ENCODE peak calls at places on chromosomes 16 and 17, in eight cellular contexts. Y is body of pancreas; M is transverse colon; K is GM23248; H is PC-9; T is aorta; B is CD4-positive, CD25-positive, alpha-beta regulatory T cell; L is mammary epithelial cell. Z is an unnamed sample. For H3K4me1, the result is how much of the 10 kb centered on the place peaks cover.

GRCh38 chr17:37725021-37725585 is 19.8 kb downstream of the HNF1B start:
- DNase-seq in L (no peak), H (no peak), K (no peak), T (no peak), Y (no peak), M (no peak), B (no peak), Z (no peak)

GRCh38 chr16:74309789-74310781 is 13.5 kb downstream of the PSMD7 start:
- DNase-seq in M (no peak), B (no peak), L (peak), T (no peak), K (peak), Y (peak), H (peak), Z (no peak)

GRCh38 chr17:68763551-68763950 is 162.4 kb upstream of the FAM20A start:
- DNase-seq in B (no peak), M (no peak), T (no peak), L (peak), H (no peak), Y (no peak), K (peak), Z (no peak)

GRCh38 chr17:27415090-27415795 is 41.0 kb upstream of the KSR1 start:
- DNase-seq in B (no peak), H (no peak), L (no peak), K (no peak), M (no peak), Y (no peak), T (no peak), Z (no peak)

GRCh38 chr16:3256876-3257465 is 538 bp upstream of the MEFV start:
- DNase-seq in K (peak), B (no peak), T (no peak), L (no peak), H (no peak), M (no peak), Y (no peak), Z (no peak)

GRCh38 chr16:88806491-88807111 is 3.0 kb downstream of the CDT1 start:
- DNase-seq in K (no peak), Y (no peak), H (no peak), M (no peak), L (no peak), B (no peak), T (no peak), Z (peak)

GRCh38 chr17:78268191-78268874 is 36.9 kb downstream of the TMEM235 start:
- DNase-seq in T (no peak), K (no peak), B (no peak), Y (no peak), H (no peak), L (no peak), M (no peak), Z (peak)

GRCh38 chr16:20883554-20884239 is 16.5 kb downstream of the DCUN1D3 start:
- DNase-seq in H (no peak), M (no peak), K (no peak), T (no peak), B (no peak), Y (no peak), L (no peak), Z (no peak)

GRCh38 chr16:81587626-81588160 is 143.1 kb downstream of the CMIP start:
- DNase-seq in L (no peak), T (no peak), M (no peak), Y (no peak), B (no peak), K (no peak), H (no peak), Z (no peak)

GRCh38 chr16:81583893-81584705 is 139.5 kb downstream of the CMIP start:
- DNase-seq in B (no peak), T (no peak), H (no peak), K (peak), M (peak), L (peak), Y (no peak), Z (peak)

GRCh38 chr16:81586421-81586820 is 141.8 kb downstream of the CMIP start:
- DNase-seq in M (no peak), Y (no peak), T (no peak), K (no peak), L (peak), H (no peak), B (no peak), Z (no peak)

GRCh38 chr16:81586976-81587625 is 142.5 kb downstream of the CMIP start:
- DNase-seq in L (no peak), M (no peak), B (no peak), T (no peak), Y (no peak), H (no peak), K (no peak), Z (no peak)

DNA sequence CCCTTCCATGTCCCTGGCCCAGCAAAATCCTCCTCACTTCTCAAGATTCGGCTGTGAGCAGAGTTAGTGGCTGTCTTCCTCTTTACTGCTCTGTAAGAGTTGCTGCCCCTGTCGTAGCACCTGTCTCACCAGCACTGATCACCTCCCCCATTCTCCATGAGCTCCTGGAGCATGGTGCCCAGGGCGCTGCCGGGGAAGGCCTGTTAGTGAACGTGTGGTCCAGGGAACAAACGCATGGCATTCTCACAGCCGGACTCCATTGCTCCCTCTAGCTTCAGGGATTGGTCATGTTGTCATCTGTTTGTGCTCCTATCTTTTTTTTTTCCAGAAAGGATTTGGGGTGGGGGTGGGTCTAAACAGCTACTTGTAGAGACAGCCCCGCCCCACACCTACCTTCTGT is 141.2 kb downstream of the CMIP start:
- DNase-seq in L (no peak), T (no peak), B (no peak), K (no peak), Y (no peak), M (no peak), H (no peak), Z (no peak)
- H3K27ac ChIP-seq in L (no peak), T (no peak), B (no peak), K (no peak), Y (no peak), M (no peak), H (peak), Z (peak)

GRCh38 chr17:49845210-49845782 is 2.6 kb downstream of the TAC4 start:
- DNase-seq in H (no peak), T (peak), K (no peak), L (no peak), Y (no peak), B (no peak), M (no peak), Z (no peak)
- H3K4me3 ChIP-seq in H (no peak), T (no peak), K (no peak), L (no peak), Y (no peak), B (no peak), M (no peak), Z (no peak)

GRCh38 chr17:79622201-79622601 is 11.3 kb upstream of the RBFOX3 start:
- DNase-seq in B (no peak), Y (peak), K (no peak), M (peak), T (peak), L (no peak), H (no peak), Z (peak)
- H3K4me1 ChIP-seq in B (under half), Y (under half), K (under half), M (under half), T (under half), L (under half), H (under half), Z (under half)

DNA sequence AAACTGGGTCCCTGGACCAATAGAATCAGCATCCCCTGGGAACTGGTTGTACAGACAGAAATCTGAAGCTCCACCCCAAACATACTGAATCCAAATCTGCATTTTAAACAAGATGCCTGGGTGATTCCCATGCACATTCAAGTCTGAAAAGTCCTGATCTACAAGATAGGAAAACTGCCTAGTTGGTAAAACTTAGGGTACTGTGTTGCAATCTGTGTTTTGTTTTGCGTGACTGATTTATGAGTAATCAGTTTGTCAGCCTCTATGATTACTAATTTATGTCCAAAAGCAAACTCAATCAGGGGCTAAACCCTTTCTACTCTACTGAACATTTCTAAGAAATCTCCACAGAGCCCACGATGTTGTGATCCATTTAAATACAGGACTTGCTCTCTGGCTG is 103.8 kb downstream of the YPEL2 start:
- DNase-seq in B (no peak), K (peak), M (no peak), L (peak), Y (no peak), T (no peak), H (peak), Z (no peak)
- H3K27ac ChIP-seq in B (no peak), K (peak), M (peak), L (no peak), Y (peak), T (no peak), H (peak), Z (peak)

GRCh38 chr17:63961355-63962207 is 11.1 kb downstream of the SCN4A start:
- DNase-seq in K (peak), M (peak), B (peak), L (peak), H (peak), T (peak), Y (peak), Z (no peak)
- H3K4me3 ChIP-seq in K (no peak), M (no peak), B (no peak), L (no peak), H (peak), T (no peak), Y (no peak), Z (no peak)

GRCh38 chr16:8944113-8944765 is 19.5 kb downstream of the USP7 start:
- DNase-seq in T (no peak), B (no peak), H (no peak), Y (no peak), M (no peak), L (no peak), K (no peak), Z (no peak)

GRCh38 chr16:8945626-8946296 is 17.9 kb downstream of the USP7 start:
- DNase-seq in L (no peak), Y (no peak), M (no peak), K (no peak), B (no peak), H (no peak), T (no peak), Z (no peak)

GRCh38 chr16:8948831-8949230 is 14.9 kb downstream of the USP7 start:
- DNase-seq in M (no peak), L (no peak), B (no peak), K (no peak), H (no peak), T (no peak), Y (no peak), Z (no peak)

GRCh38 chr16:8948069-8948593 is 15.6 kb downstream of the USP7 start:
- DNase-seq in T (no peak), Y (no peak), L (no peak), K (no peak), M (no peak), B (no peak), H (no peak), Z (no peak)

DNA sequence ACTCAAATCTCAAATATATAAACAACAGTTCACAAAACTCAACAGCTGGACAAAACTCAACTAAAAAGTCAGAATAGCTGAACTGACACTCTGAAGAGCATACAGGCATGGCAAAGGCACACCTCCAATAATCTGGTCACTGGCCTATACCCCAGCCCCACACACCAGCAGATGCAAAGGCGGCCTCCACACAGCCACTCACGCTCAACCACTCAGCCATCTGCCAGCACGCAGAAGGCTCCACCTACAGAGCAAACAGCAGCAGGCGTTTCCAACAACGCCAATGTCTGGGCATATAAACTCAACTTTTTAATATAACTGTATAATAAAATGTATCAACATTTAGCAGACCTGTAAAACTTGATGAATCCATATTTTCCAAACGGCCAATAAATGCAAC is 17.2 kb downstream of the USP7 start:
- DNase-seq in B (no peak), K (no peak), Y (no peak), H (no peak), T (no peak), L (no peak), M (peak), Z (no peak)
- H3K4me1 ChIP-seq in B (half or more), K (under half), Y (half or more), H (under half), T (under half), L (under half), M (half or more), Z (under half)

GRCh38 chr17:2363318-2363717 is 26.0 kb downstream of the SGSM2 start:
- DNase-seq in Y (no peak), M (no peak), H (no peak), B (no peak), K (no peak), T (no peak), L (no peak), Z (no peak)
- H3K27ac ChIP-seq in Y (no peak), M (no peak), H (no peak), B (no peak), K (no peak), T (no peak), L (no peak), Z (no peak)